ENCODE peak calls at places on chromosomes 16 and 17, in eight cellular contexts. One of them, this sample, is unnamed.

GRCh38 chr17:35844547-35844946 is 24.1 kb downstream of the HEATR9 start:
- DNase-seq in HL-60: no peak
- DNase-seq in activated CD4-positive, CD25-positive, alpha-beta regulatory T cell: no peak
- DNase-seq in adrenal gland: no peak
- DNase-seq in aorta: no peak
- DNase-seq in omental fat pad: no peak
- DNase-seq in substantia nigra: no peak
- DNase-seq in HCEC 1CT: no peak
- DNase-seq in this sample: no peak

GRCh38 chr16:85979605-85980004 is 80.6 kb downstream of the IRF8 start:
- DNase-seq in HL-60: no peak
- DNase-seq in activated CD4-positive, CD25-positive, alpha-beta regulatory T cell: no peak
- DNase-seq in substantia nigra: no peak
- DNase-seq in HCEC 1CT: no peak
- DNase-seq in omental fat pad: no peak
- DNase-seq in adrenal gland: no peak
- DNase-seq in aorta: no peak
- DNase-seq in this sample: no peak

GRCh38 chr17:75010683-75011406 is 1.6 kb upstream of the MRPL58 start:
- DNase-seq in HL-60: peak
- DNase-seq in HCEC 1CT: peak
- DNase-seq in omental fat pad: no peak
- DNase-seq in aorta: no peak
- DNase-seq in activated CD4-positive, CD25-positive, alpha-beta regulatory T cell: no peak
- DNase-seq in substantia nigra: no peak
- DNase-seq in adrenal gland: peak
- DNase-seq in this sample: peak

GRCh38 chr17:46795379-46795952 is 23.0 kb downstream of the WNT3 start:
- DNase-seq in HCEC 1CT: no peak
- DNase-seq in omental fat pad: no peak
- DNase-seq in aorta: no peak
- DNase-seq in activated CD4-positive, CD25-positive, alpha-beta regulatory T cell: no peak
- DNase-seq in HL-60: no peak
- DNase-seq in substantia nigra: no peak
- DNase-seq in adrenal gland: no peak
- DNase-seq in this sample: no peak

GRCh38 chr16:57653936-57654335 is 14.2 kb upstream of the ADGRG3 start:
- DNase-seq in adrenal gland: no peak
- DNase-seq in substantia nigra: no peak
- DNase-seq in aorta: no peak
- DNase-seq in HL-60: no peak
- DNase-seq in activated CD4-positive, CD25-positive, alpha-beta regulatory T cell: no peak
- DNase-seq in HCEC 1CT: no peak
- DNase-seq in omental fat pad: no peak
- DNase-seq in this sample: peak

GRCh38 chr17:20989991-20990855 is 52.6 kb downstream of the USP22 start:
- DNase-seq in adrenal gland: no peak
- DNase-seq in HL-60: no peak
- DNase-seq in aorta: no peak
- DNase-seq in HCEC 1CT: no peak
- DNase-seq in omental fat pad: no peak
- DNase-seq in activated CD4-positive, CD25-positive, alpha-beta regulatory T cell: no peak
- DNase-seq in substantia nigra: no peak
- DNase-seq in this sample: no peak

GRCh38 chr16:78957328-78958100 is 643.0 kb downstream of the MAF start:
- DNase-seq in HL-60: no peak
- DNase-seq in HCEC 1CT: no peak
- DNase-seq in activated CD4-positive, CD25-positive, alpha-beta regulatory T cell: no peak
- DNase-seq in substantia nigra: no peak
- DNase-seq in omental fat pad: no peak
- DNase-seq in aorta: no peak
- DNase-seq in adrenal gland: no peak
- DNase-seq in this sample: no peak

GRCh38 chr17:58072862-58073261 is 10.4 kb upstream of the DYNLL2 start:
- DNase-seq in adrenal gland: no peak
- DNase-seq in activated CD4-positive, CD25-positive, alpha-beta regulatory T cell: no peak
- DNase-seq in omental fat pad: no peak
- DNase-seq in HL-60: no peak
- DNase-seq in substantia nigra: no peak
- DNase-seq in HCEC 1CT: no peak
- DNase-seq in aorta: no peak
- DNase-seq in this sample: no peak

GRCh38 chr16:4298761-4299522 is 16.9 kb upstream of the GLIS2 start:
- DNase-seq in activated CD4-positive, CD25-positive, alpha-beta regulatory T cell: no peak
- DNase-seq in omental fat pad: peak
- DNase-seq in substantia nigra: no peak
- DNase-seq in adrenal gland: no peak
- DNase-seq in aorta: peak
- DNase-seq in HCEC 1CT: peak
- DNase-seq in HL-60: no peak
- DNase-seq in this sample: peak

GRCh38 chr17:80112471-80113032 is 11.2 kb downstream of the GAA start:
- DNase-seq in HCEC 1CT: no peak
- DNase-seq in activated CD4-positive, CD25-positive, alpha-beta regulatory T cell: no peak
- DNase-seq in HL-60: no peak
- DNase-seq in omental fat pad: no peak
- DNase-seq in substantia nigra: no peak
- DNase-seq in adrenal gland: no peak
- DNase-seq in aorta: peak
- DNase-seq in this sample: peak

GRCh38 chr17:57338257-57338919 is 82.1 kb downstream of the MSI2 start:
- DNase-seq in aorta: no peak
- DNase-seq in HCEC 1CT: no peak
- DNase-seq in adrenal gland: no peak
- DNase-seq in omental fat pad: no peak
- DNase-seq in activated CD4-positive, CD25-positive, alpha-beta regulatory T cell: no peak
- DNase-seq in substantia nigra: no peak
- DNase-seq in HL-60: peak
- DNase-seq in this sample: no peak

GRCh38 chr17:39671651-39672521 is 3.6 kb downstream of the PNMT start:
- DNase-seq in omental fat pad: no peak
- DNase-seq in substantia nigra: no peak
- DNase-seq in adrenal gland: no peak
- DNase-seq in HL-60: no peak
- DNase-seq in aorta: no peak
- DNase-seq in activated CD4-positive, CD25-positive, alpha-beta regulatory T cell: no peak
- DNase-seq in HCEC 1CT: peak
- DNase-seq in this sample: peak

GRCh38 chr17:17191346-17191792 is 14.8 kb downstream of the PLD6 start:
- DNase-seq in HCEC 1CT: peak
- DNase-seq in omental fat pad: no peak
- DNase-seq in aorta: peak
- DNase-seq in substantia nigra: no peak
- DNase-seq in HL-60: no peak
- DNase-seq in activated CD4-positive, CD25-positive, alpha-beta regulatory T cell: no peak
- DNase-seq in adrenal gland: no peak
- DNase-seq in this sample: peak